ENCODE peak calls at places on chromosomes 11 and 22, in five cellular contexts. V is HT1080, E is SW480, D is lower leg skin, C is NCI-H774. T is an unnamed sample.

GRCh38 chr11:13297917-13298356 is 20.3 kb downstream of the BMAL1 start:
- DNase-seq in V (peak), E (no peak), D (no peak), C (no peak), T (no peak)

GRCh38 chr11:44446341-44446712 is 119.1 kb upstream of the CD82 start:
- DNase-seq in V (no peak), E (no peak), D (peak), C (no peak), T (no peak)

GRCh38 chr11:62459080-62459479 is 40.2 kb downstream of the SCGB1A1 start:
- DNase-seq in V (no peak), E (no peak), D (no peak), C (no peak), T (no peak)

GRCh38 chr11:35662061-35662648 is 420 bp upstream of the TRIM44 start:
- DNase-seq in V (no peak), E (peak), D (no peak), C (no peak), T (no peak)

GRCh38 chr22:47051435-47052175 is 289.2 kb downstream of the TBC1D22A start:
- DNase-seq in V (no peak), E (peak), D (no peak), C (no peak), T (no peak)

GRCh38 chr11:77441409-77441808 is 32.5 kb downstream of the PAK1 start:
- DNase-seq in V (no peak), E (no peak), D (no peak), C (no peak), T (no peak)

GRCh38 chr11:77375114-77375513 is 73.6 kb upstream of the GDPD4 start:
- DNase-seq in V (peak), E (no peak), D (no peak), C (no peak), T (no peak)

GRCh38 chr11:2107521-2107920 is 31.7 kb downstream of the IGF2 start:
- DNase-seq in V (no peak), E (no peak), D (no peak), C (no peak), T (no peak)

GRCh38 chr11:64230985-64231365 is 627 bp downstream of the DNAJC4 start:
- DNase-seq in V (no peak), E (no peak), D (no peak), C (no peak), T (no peak)

GRCh38 chr11:24679686-24680318 is 182.9 kb downstream of the LUZP2 start:
- DNase-seq in V (no peak), E (no peak), D (no peak), C (no peak), T (no peak)

GRCh38 chr22:23077627-23078461 is 7.5 kb downstream of the GNAZ start:
- DNase-seq in V (no peak), E (no peak), D (no peak), C (no peak), T (no peak)

GRCh38 chr22:30861688-30862552 is 106.7 kb downstream of the MORC2 start:
- DNase-seq in V (no peak), E (no peak), D (peak), C (no peak), T (no peak)

GRCh38 chr11:44205836-44206235 is 104.1 kb downstream of the ALX4 start:
- DNase-seq in V (no peak), E (no peak), D (no peak), C (no peak), T (no peak)

GRCh38 chr11:79493555-79494171 is 52.8 kb upstream of the TENM4 start:
- DNase-seq in V (peak), E (peak), D (peak), C (no peak), T (peak)